ENCODE peak calls at places on chromosomes 12 and 14, in eight cellular contexts. W is esophagus muscularis mucosa; V is GM20000; P is activated naive CD8-positive, alpha-beta T cell treated with anti-CD3 and anti-CD28 coated beads, Interleukin-2, amount 50 U/mL, for 24 hours; R is epithelial cell of proximal tubule; A is WTC11; C is CD4-positive, alpha-beta T cell; N is mesenchymal stem cell. B is an unnamed sample.

GRCh38 chr12:51976376-51977160 is 25.1 kb downstream of the ACVR1B start:
- DNase-seq in W (no peak), V (no peak), P (no peak), R (peak), A (no peak), C (no peak), N (peak), B (no peak)

GRCh38 chr14:92551066-92551841 is 37.7 kb downstream of the RIN3 start:
- DNase-seq in W (no peak), V (peak), P (no peak), R (no peak), A (no peak), C (no peak), N (no peak), B (no peak)

GRCh38 chr12:9364224-9365176 is 156.3 kb upstream of the PZP start:
- DNase-seq in W (peak), V (peak), P (peak), R (peak), A (peak), C (peak), N (peak), B (peak)

GRCh38 chr12:6140646-6141045 is 16.2 kb upstream of the VWF start:
- DNase-seq in W (no peak), V (no peak), P (no peak), R (no peak), A (no peak), C (no peak), N (no peak), B (no peak)

GRCh38 chr12:89707623-89707991 is 1.0 kb downstream of the ATP2B1 start:
- DNase-seq in W (no peak), V (no peak), P (peak), R (no peak), A (peak), C (no peak), N (peak), B (no peak)

GRCh38 chr14:60509438-60510253 is 700 bp downstream of the SIX6 start:
- DNase-seq in W (no peak), V (no peak), P (no peak), R (no peak), A (peak), C (no peak), N (no peak), B (no peak)

GRCh38 chr14:99621948-99622347 is 17.9 kb upstream of the CCDC85C start:
- DNase-seq in W (no peak), V (no peak), P (no peak), R (no peak), A (no peak), C (no peak), N (no peak), B (no peak)

GRCh38 chr14:68146812-68147211 is 327.2 kb downstream of the RAD51B start:
- DNase-seq in W (no peak), V (no peak), P (no peak), R (peak), A (no peak), C (no peak), N (peak), B (no peak)

GRCh38 chr14:62743118-62743517 is 302.1 kb downstream of the KCNH5 start:
- DNase-seq in W (no peak), V (no peak), P (no peak), R (no peak), A (no peak), C (no peak), N (no peak), B (no peak)

B was measured in activated CD4-positive, CD25-positive, alpha-beta regulatory T cell treated with anti-CD3 and anti-CD28 coated beads, Interleukin-2, amount 50 U/mL, for 72 hours.